ENCODE peak calls at places on chromosome 1, in four cellular contexts. Z is CD8-positive, alpha-beta memory T cell; J is midbrain; H is HFF-Myc. O is an unnamed sample.

GRCh38 chr1:3771108-3772026 is 1.2 kb upstream of the SMIM1 start:
- DNase-seq in H (no peak), J (no peak), Z (no peak), O (no peak)

GRCh38 chr1:13759072-13759471 is 59.1 kb downstream of the PRDM2 start:
- DNase-seq in Z (no peak), J (no peak), H (no peak), O (no peak)

GRCh38 chr1:100290291-100290690 is 24.3 kb downstream of the RTCA start:
- DNase-seq in H (no peak), Z (no peak), J (no peak), O (no peak)

GRCh38 chr1:182939413-182939812 is 13.6 kb downstream of the SHCBP1L start:
- DNase-seq in H (no peak), Z (no peak), J (no peak), O (no peak)

GRCh38 chr1:201426395-201427310 is 5.1 kb upstream of the TNNI1 start:
- DNase-seq in H (no peak), J (no peak), Z (no peak), O (no peak)

GRCh38 chr1:233664804-233665574 is 51.1 kb downstream of the KCNK1 start:
- DNase-seq in J (no peak), Z (no peak), H (no peak), O (no peak)

GRCh38 chr1:240093120-240093961 is 1.7 kb downstream of the FMN2 start:
- DNase-seq in Z (no peak), J (no peak), H (no peak), O (no peak)

GRCh38 chr1:47598357-47598756 is 160.5 kb downstream of the FOXD2 start:
- DNase-seq in H (no peak), J (no peak), Z (no peak), O (no peak)

O was measured in brain pericyte.